ENCODE peak calls at places on chromosomes 5 and 9, in nine cellular contexts. Z is ovary; F is breast epithelium; P is CD8-positive, alpha-beta T cell; N is upper lobe of right lung; J is adrenal gland; E is PC-3; C is cardiac muscle cell; W is OCI-LY7. R is an unnamed sample. For H3K4me1, the result is how much of the 10 kb centered on the place peaks cover.

GRCh38 chr5:122916490-122916889 is 71.1 kb downstream of the SNX24 start:
- DNase-seq in Z (no peak), F (no peak), P (no peak), N (no peak), J (no peak), E (no peak), C (no peak), W (no peak), R (no peak)

GRCh38 chr9:113215142-113215541 is 5.9 kb downstream of the FKBP15 start:
- DNase-seq in Z (no peak), F (no peak), P (no peak), N (no peak), J (no peak), E (peak), C (peak), W (no peak), R (no peak)

GRCh38 chr5:29939988-29940387 is 1253.5 kb upstream of the CDH6 start:
- DNase-seq in Z (no peak), F (no peak), P (no peak), N (no peak), J (no peak), E (no peak), C (no peak), W (no peak), R (no peak)

GRCh38 chr5:82419559-82420332 is 141.6 kb upstream of the RPS23 start:
- DNase-seq in Z (no peak), F (no peak), P (no peak), N (no peak), J (no peak), E (no peak), C (no peak), W (no peak), R (no peak)

GRCh38 chr9:37327553-37327952 is 94.9 kb upstream of the GRHPR start:
- DNase-seq in Z (no peak), F (no peak), P (no peak), N (no peak), J (no peak), E (no peak), C (no peak), W (peak), R (no peak)

GRCh38 chr9:125608488-125609224 is 98.4 kb downstream of the MAPKAP1 start:
- DNase-seq in Z (peak), F (no peak), P (no peak), N (no peak), J (no peak), E (no peak), C (peak), W (no peak), R (no peak)

GRCh38 chr5:152116926-152117325 is 192.3 kb upstream of the GLRA1 start:
- DNase-seq in Z (no peak), F (no peak), P (no peak), N (no peak), J (no peak), E (no peak), C (no peak), W (no peak), R (no peak)

GRCh38 chr9:15889555-15889954 is 336.7 kb downstream of the CCDC171 start:
- DNase-seq in Z (no peak), F (no peak), P (no peak), N (no peak), J (no peak), E (no peak), C (peak), W (no peak), R (no peak)

GRCh38 chr9:114574438-114574837 is 13.1 kb upstream of the ATP6V1G1 start:
- DNase-seq in Z (no peak), F (no peak), P (no peak), N (no peak), J (no peak), E (no peak), C (no peak), W (no peak), R (no peak)

GRCh38 chr9:109329274-109330258 is 8.7 kb upstream of the EPB41L4B start:
- DNase-seq in Z (peak), F (peak), P (no peak), N (peak), J (peak), E (peak), C (peak), W (no peak), R (no peak)

GRCh38 chr9:698937-699336 is 142.6 kb upstream of the DMRT1 start:
- DNase-seq in Z (no peak), F (no peak), P (no peak), N (no peak), J (no peak), E (no peak), C (no peak), W (no peak), R (no peak)
- H3K27ac ChIP-seq in Z (no peak), F (no peak), P (no peak), N (no peak), J (no peak), E (no peak), C (no peak), W (no peak), R (no peak)

GRCh38 chr5:75012748-75013147 is 39.6 kb downstream of the GCNT4 start:
- DNase-seq in Z (no peak), F (no peak), P (no peak), N (no peak), J (no peak), E (no peak), C (no peak), W (no peak), R (no peak)

GRCh38 chr5:75020016-75020656 is 32.2 kb downstream of the GCNT4 start:
- DNase-seq in Z (no peak), F (no peak), P (no peak), N (no peak), J (no peak), E (peak), C (no peak), W (no peak), R (no peak)

GRCh38 chr5:75018805-75019587 is 33.4 kb downstream of the GCNT4 start:
- DNase-seq in Z (no peak), F (no peak), P (no peak), N (no peak), J (no peak), E (no peak), C (no peak), W (no peak), R (no peak)

GRCh38 chr5:75017971-75018370 is 34.4 kb downstream of the GCNT4 start:
- DNase-seq in Z (no peak), F (no peak), P (no peak), N (no peak), J (no peak), E (peak), C (no peak), W (no peak), R (no peak)

DNA sequence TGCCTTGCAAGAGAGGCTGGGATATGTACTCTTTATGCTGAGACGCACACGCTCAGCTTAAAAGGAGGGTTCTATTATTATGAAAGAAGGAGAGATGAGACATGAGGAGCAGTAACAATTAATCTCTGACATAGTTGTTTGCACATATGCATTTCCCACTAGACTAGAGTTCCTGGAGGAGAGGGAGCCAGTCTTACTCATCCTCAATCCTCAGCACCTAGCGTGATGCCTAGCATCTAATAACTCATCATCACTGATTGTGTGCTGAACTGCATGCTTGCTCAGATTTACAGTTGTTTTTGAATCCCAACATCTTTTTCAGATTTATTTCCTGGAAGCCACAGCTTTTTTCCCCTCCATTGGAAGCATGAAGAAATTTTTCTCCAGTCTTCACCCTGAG is 35.5 kb downstream of the GCNT4 start:
- DNase-seq in Z (no peak), F (no peak), P (no peak), N (no peak), J (no peak), E (no peak), C (no peak), W (no peak), R (no peak)
- H3K4me1 ChIP-seq in Z (under half), F (under half), P (under half), N (under half), J (under half), E (under half), C (under half), W (under half), R (under half)

GRCh38 chr5:65137631-65138030 is 344.1 kb downstream of the ADAMTS6 start:
- DNase-seq in Z (no peak), F (no peak), P (no peak), N (no peak), J (no peak), E (no peak), C (no peak), W (no peak), R (no peak)

GRCh38 chr5:65142007-65142406 is 339.7 kb downstream of the ADAMTS6 start:
- DNase-seq in Z (no peak), F (no peak), P (no peak), N (no peak), J (no peak), E (no peak), C (no peak), W (no peak), R (no peak)

GRCh38 chr5:65141487-65141886 is 340.2 kb downstream of the ADAMTS6 start:
- DNase-seq in Z (no peak), F (no peak), P (no peak), N (no peak), J (no peak), E (no peak), C (no peak), W (no peak), R (no peak)

GRCh38 chr5:65144136-65144871 is 337.4 kb downstream of the ADAMTS6 start:
- DNase-seq in Z (no peak), F (no peak), P (no peak), N (no peak), J (no peak), E (no peak), C (no peak), W (no peak), R (no peak)

DNA sequence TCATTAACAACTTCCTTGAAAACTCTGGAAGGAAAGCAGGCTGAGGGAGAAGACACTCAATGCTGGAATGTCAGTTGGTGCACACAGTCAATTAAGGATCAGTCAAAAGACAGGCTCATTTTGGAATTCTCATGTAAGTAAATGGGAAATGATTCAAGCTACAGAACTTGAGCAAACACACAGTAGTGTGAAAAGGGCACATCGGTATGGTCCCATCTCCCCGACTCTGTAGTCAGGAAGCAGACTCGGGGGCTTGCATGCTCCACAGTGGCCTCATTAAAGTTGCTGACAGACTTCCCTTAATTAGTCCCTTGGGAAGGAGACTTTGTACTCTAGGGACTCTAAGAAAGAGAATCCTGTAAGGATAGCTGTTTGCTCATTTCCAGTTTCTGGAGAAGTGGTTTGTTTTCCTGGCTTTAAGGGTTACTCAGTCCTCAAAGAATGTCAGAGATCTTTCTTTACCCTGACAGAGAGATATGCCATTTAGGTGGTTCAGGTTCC is 339.2 kb downstream of the ADAMTS6 start:
- DNase-seq in Z (no peak), F (no peak), P (no peak), N (no peak), J (no peak), E (peak), C (peak), W (no peak), R (no peak)
- H3K27ac ChIP-seq in Z (no peak), F (no peak), P (no peak), N (no peak), J (no peak), E (peak), C (no peak), W (no peak), R (no peak)

GRCh38 chr5:173940269-173940668 is 48.7 kb upstream of the C5orf47 start:
- DNase-seq in Z (no peak), F (no peak), P (no peak), N (no peak), J (no peak), E (no peak), C (peak), W (no peak), R (no peak)

GRCh38 chr5:173946353-173946752 is 42.6 kb upstream of the C5orf47 start:
- DNase-seq in Z (no peak), F (no peak), P (no peak), N (no peak), J (no peak), E (no peak), C (no peak), W (no peak), R (no peak)

GRCh38 chr5:173941758-173942401 is 47.1 kb upstream of the C5orf47 start:
- DNase-seq in Z (no peak), F (no peak), P (no peak), N (no peak), J (no peak), E (peak), C (no peak), W (no peak), R (no peak)

GRCh38 chr5:173941102-173941501 is 47.9 kb upstream of the C5orf47 start:
- DNase-seq in Z (no peak), F (no peak), P (no peak), N (no peak), J (no peak), E (no peak), C (no peak), W (no peak), R (no peak)

DNA sequence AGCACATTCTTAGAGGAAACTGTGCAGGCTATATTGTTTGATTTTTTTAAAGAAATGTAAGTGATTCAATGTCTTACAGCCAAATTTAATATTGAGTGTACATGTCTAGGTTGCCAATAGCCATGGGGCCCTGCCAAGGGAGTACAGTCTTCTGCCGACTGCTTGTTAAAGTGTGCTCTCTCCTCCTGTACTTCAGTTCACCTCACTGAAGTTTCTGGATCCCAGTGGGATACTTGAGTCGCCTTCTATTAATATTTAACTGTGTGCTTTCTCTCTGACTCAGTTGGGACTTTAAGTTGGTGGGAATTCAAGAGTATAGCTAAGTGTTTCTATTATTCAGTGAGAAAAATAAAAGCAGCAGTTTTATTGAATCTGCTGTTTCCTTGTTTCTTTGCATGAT is 44.5 kb upstream of the C5orf47 start:
- DNase-seq in Z (no peak), F (no peak), P (no peak), N (no peak), J (no peak), E (no peak), C (no peak), W (no peak), R (no peak)
- H3K4me1 ChIP-seq in Z (under half), F (under half), P (under half), N (half or more), J (half or more), E (under half), C (half or more), W (under half), R (under half)

R was measured in naive thymus-derived CD4-positive, alpha-beta T cell.